ENCODE peak calls at places on chromosome 10, in seven cellular contexts. F is colonic mucosa, U is spleen, X is HCT116, A is lung, K is tibial artery, O is upper lobe of right lung. Y is an unnamed sample. For H3K4me1, the result is how much of the 10 kb centered on the place peaks cover.

GRCh38 chr10:24685958-24686540 is 37.6 kb downstream of the ARHGAP21 start:
- DNase-seq in F (no peak), U (no peak), X (no peak), A (no peak), K (no peak), O (no peak), Y (no peak)

GRCh38 chr10:30441974-30442606 is 8.1 kb downstream of the MAP3K8 start:
- DNase-seq in F (no peak), U (no peak), X (no peak), A (no peak), K (no peak), O (no peak), Y (no peak)

GRCh38 chr10:78684954-78685353 is 383.8 kb upstream of the ZMIZ1 start:
- DNase-seq in F (no peak), U (no peak), X (no peak), A (no peak), K (no peak), O (no peak), Y (no peak)

GRCh38 chr10:50541921-50542320 is 81.8 kb downstream of the SGMS1 start:
- DNase-seq in F (no peak), U (no peak), X (no peak), A (no peak), K (no peak), O (no peak), Y (no peak)

GRCh38 chr10:127148066-127148932 is 48.1 kb downstream of the INSYN2A start:
- DNase-seq in F (no peak), U (peak), X (peak), A (no peak), K (no peak), O (no peak), Y (no peak)

GRCh38 chr10:122637371-122637770 is 62.3 kb downstream of the C10orf120 start:
- DNase-seq in F (no peak), U (no peak), X (no peak), A (no peak), K (peak), O (peak), Y (peak)

GRCh38 chr10:43691503-43691902 is 42.8 kb upstream of the ZNF32 start:
- DNase-seq in F (no peak), U (no peak), X (no peak), A (no peak), K (no peak), O (no peak), Y (no peak)

GRCh38 chr10:27742926-27743735 is 2.5 kb downstream of the MKX start:
- DNase-seq in F (peak), U (peak), X (no peak), A (peak), K (peak), O (peak), Y (peak)

GRCh38 chr10:75269605-75270004 is 33.8 kb upstream of the COMTD1 start:
- DNase-seq in F (no peak), U (no peak), X (no peak), A (no peak), K (no peak), O (no peak), Y (no peak)

GRCh38 chr10:109593686-109594085 is 329.6 kb downstream of the XPNPEP1 start:
- DNase-seq in F (no peak), U (no peak), X (no peak), A (no peak), K (no peak), O (no peak), Y (no peak)

GRCh38 chr10:3886191-3886590 is 101.2 kb upstream of the KLF6 start:
- DNase-seq in F (no peak), U (no peak), X (no peak), A (no peak), K (no peak), O (peak), Y (peak)

GRCh38 chr10:93701903-93702277 is 502 bp downstream of the FRA10AC1 start:
- DNase-seq in F (peak), U (no peak), X (no peak), A (no peak), K (no peak), O (no peak), Y (no peak)

GRCh38 chr10:3090914-3091313 is 23.6 kb downstream of the PFKP start:
- DNase-seq in F (peak), U (no peak), X (peak), A (peak), K (peak), O (peak), Y (peak)

GRCh38 chr10:131977323-131978096 is 4.2 kb downstream of the BNIP3 start:
- DNase-seq in F (no peak), U (peak), X (no peak), A (no peak), K (peak), O (no peak), Y (no peak)

GRCh38 chr10:87531908-87532622 is 27.4 kb downstream of the MINPP1 start:
- DNase-seq in F (no peak), U (no peak), X (no peak), A (no peak), K (no peak), O (no peak), Y (no peak)

GRCh38 chr10:103602852-103603155 is 109.3 kb downstream of the NEURL1 start:
- DNase-seq in F (no peak), U (no peak), X (no peak), A (no peak), K (no peak), O (no peak), Y (no peak)

GRCh38 chr10:74047871-74048270 is 50.0 kb downstream of the VCL start:
- DNase-seq in F (no peak), U (no peak), X (no peak), A (no peak), K (no peak), O (no peak), Y (no peak)

GRCh38 chr10:22599048-22599561 is 115.3 kb downstream of the PIP4K2A start:
- DNase-seq in F (no peak), U (no peak), X (no peak), A (no peak), K (no peak), O (no peak), Y (no peak)

GRCh38 chr10:32882076-32882475 is 76.0 kb downstream of the ITGB1 start:
- DNase-seq in F (no peak), U (no peak), X (no peak), A (no peak), K (no peak), O (no peak), Y (no peak)

GRCh38 chr10:10477859-10478258 is 539.8 kb upstream of the CELF2 start:
- DNase-seq in F (no peak), U (no peak), X (no peak), A (no peak), K (no peak), O (no peak), Y (no peak)

GRCh38 chr10:121063744-121064143 is 212.6 kb downstream of the WDR11 start:
- DNase-seq in F (peak), U (no peak), X (no peak), A (no peak), K (no peak), O (no peak), Y (no peak)

GRCh38 chr10:77925410-77925794 is 1.2 kb downstream of the DLG5 start:
- DNase-seq in F (peak), U (no peak), X (no peak), A (no peak), K (peak), O (no peak), Y (no peak)

GRCh38 chr10:127880557-127880956 is 12.2 kb downstream of the CLRN3 start:
- DNase-seq in F (peak), U (no peak), X (no peak), A (peak), K (no peak), O (no peak), Y (no peak)

GRCh38 chr10:127293640-127294039 is 97.2 kb upstream of the INSYN2A start:
- DNase-seq in F (no peak), U (no peak), X (no peak), A (no peak), K (no peak), O (no peak), Y (no peak)

GRCh38 chr10:95445837-95446347 is 115.3 kb downstream of the SORBS1 start:
- DNase-seq in F (peak), U (no peak), X (peak), A (peak), K (peak), O (no peak), Y (peak)

GRCh38 chr10:78688945-78689935 is 379.5 kb upstream of the ZMIZ1 start:
- DNase-seq in F (no peak), U (no peak), X (no peak), A (no peak), K (peak), O (no peak), Y (no peak)

GRCh38 chr10:87659571-87660483 is at the start of gene PAPSS2:
- DNase-seq in F (peak), U (peak), X (no peak), A (peak), K (peak), O (peak), Y (peak)

GRCh38 chr10:68560916-68561691 is 967 bp downstream of the TET1 start:
- DNase-seq in F (no peak), U (no peak), X (no peak), A (no peak), K (peak), O (no peak), Y (peak)

GRCh38 chr10:125091891-125092290 is 68.5 kb downstream of the CTBP2 start:
- DNase-seq in F (no peak), U (no peak), X (no peak), A (no peak), K (no peak), O (no peak), Y (no peak)

GRCh38 chr10:7053195-7053594 is 357.6 kb downstream of the SFMBT2 start:
- DNase-seq in F (no peak), U (no peak), X (no peak), A (no peak), K (no peak), O (no peak), Y (no peak)

GRCh38 chr10:7056216-7056615 is 354.6 kb downstream of the SFMBT2 start:
- DNase-seq in F (no peak), U (no peak), X (no peak), A (no peak), K (no peak), O (no peak), Y (no peak)

DNA sequence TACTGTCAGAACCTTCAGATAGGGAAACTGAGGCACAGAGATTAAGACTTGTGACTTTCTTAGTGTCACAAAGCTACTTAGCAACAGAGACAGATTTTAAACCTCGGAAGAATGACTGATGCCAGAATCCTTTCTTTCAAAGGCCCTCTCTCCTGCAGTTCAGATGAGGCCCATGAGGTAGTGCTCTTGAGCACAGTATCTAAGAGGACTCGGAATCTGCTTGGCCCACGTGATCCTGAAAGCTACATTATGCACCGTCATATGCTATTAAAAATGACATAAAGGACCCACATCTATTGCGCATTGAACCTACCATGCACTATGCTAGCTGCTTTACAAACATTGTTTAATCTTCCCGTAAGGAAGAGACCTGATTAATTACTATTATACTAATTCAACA is 355.9 kb downstream of the SFMBT2 start:
- DNase-seq in F (no peak), U (no peak), X (peak), A (no peak), K (no peak), O (no peak), Y (no peak)
- TF ChIP-seq CTCF in F (no peak), U (peak), X (peak), A (no peak), K (no peak), O (peak), Y (peak)

GRCh38 chr10:12700557-12700874 is 301.0 kb downstream of the CCDC3 start:
- DNase-seq in F (no peak), U (no peak), X (no peak), A (no peak), K (no peak), O (no peak), Y (no peak)
- H3K4me1 ChIP-seq in F (under half), U (under half), X (under half), A (under half), K (under half), O (under half), Y (under half)

GRCh38 chr10:5948999-5949759 is 28.2 kb downstream of the IL15RA start:
- DNase-seq in F (peak), U (no peak), X (peak), A (peak), K (no peak), O (peak), Y (peak)
- TF ChIP-seq CTCF in F (peak), U (peak), X (peak), A (peak), K (no peak), O (peak), Y (peak)

GRCh38 chr10:59878915-59879314 is 27.4 kb downstream of the CCDC6 start:
- DNase-seq in F (no peak), U (no peak), X (no peak), A (no peak), K (no peak), O (no peak), Y (no peak)

GRCh38 chr10:59880019-59880717 is 26.2 kb downstream of the CCDC6 start:
- DNase-seq in F (no peak), U (no peak), X (no peak), A (no peak), K (no peak), O (no peak), Y (no peak)

GRCh38 chr10:59879363-59879935 is 26.9 kb downstream of the CCDC6 start:
- DNase-seq in F (no peak), U (no peak), X (no peak), A (no peak), K (no peak), O (no peak), Y (no peak)

GRCh38 chr10:59880976-59881510 is 25.3 kb downstream of the CCDC6 start:
- DNase-seq in F (peak), U (no peak), X (no peak), A (no peak), K (no peak), O (no peak), Y (no peak)

DNA sequence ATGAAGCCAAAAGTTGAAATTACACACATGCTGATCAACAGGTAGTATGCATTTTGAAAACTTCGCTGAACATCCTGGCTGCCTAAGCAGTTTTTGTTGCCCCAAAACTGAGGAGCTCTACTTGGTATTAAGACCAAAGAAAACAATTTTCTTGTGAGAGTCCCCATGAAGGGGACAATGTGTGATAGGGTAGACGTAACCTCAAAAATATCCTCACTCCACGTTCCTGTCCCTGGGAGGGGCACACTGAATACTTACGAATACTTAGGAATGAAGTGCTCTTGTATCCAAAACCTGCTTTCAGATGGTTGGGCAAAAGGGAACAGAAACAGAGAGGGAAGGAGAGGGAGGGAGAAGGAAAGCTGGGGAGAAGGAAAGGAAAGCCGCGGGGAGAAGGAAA is 24.7 kb downstream of the CCDC6 start:
- DNase-seq in F (no peak), U (no peak), X (no peak), A (no peak), K (no peak), O (no peak), Y (no peak)
- H3K4me1 ChIP-seq in F (under half), U (half or more), X (under half), A (under half), K (under half), O (under half), Y (under half)

GRCh38 chr10:45578384-45578946 is 94.1 kb downstream of the ZFAND4 start:
- DNase-seq in F (no peak), U (no peak), X (no peak), A (no peak), K (no peak), O (no peak), Y (no peak)
- TF ChIP-seq CTCF in F (no peak), U (no peak), X (no peak), A (no peak), K (no peak), O (no peak), Y (no peak)